ENCODE peak calls at places on chromosomes 3 and 15, in four cellular contexts. One of them, this sample, is unnamed.

GRCh38 chr15:56047354-56047753 is 53.9 kb upstream of the NEDD4 start:
- DNase-seq in activated CD4-positive, alpha-beta T cell treated with anti-CD3 and anti-CD28 coated beads, Interleukin-2, amount 10 ng/mL, durations not matched to agents 7 days and 5 days: no peak
- DNase-seq in Right ventricle myocardium superior: no peak
- DNase-seq in cardiac fibroblast: peak
- DNase-seq in this sample: no peak

GRCh38 chr3:82293867-82294266 is 532.4 kb upstream of the GBE1 start:
- DNase-seq in activated CD4-positive, alpha-beta T cell treated with anti-CD3 and anti-CD28 coated beads, Interleukin-2, amount 10 ng/mL, durations not matched to agents 7 days and 5 days: no peak
- DNase-seq in Right ventricle myocardium superior: no peak
- DNase-seq in cardiac fibroblast: peak
- DNase-seq in this sample: no peak

GRCh38 chr3:102593754-102594602 is 159.2 kb downstream of the ZPLD1 start:
- DNase-seq in activated CD4-positive, alpha-beta T cell treated with anti-CD3 and anti-CD28 coated beads, Interleukin-2, amount 10 ng/mL, durations not matched to agents 7 days and 5 days: no peak
- DNase-seq in Right ventricle myocardium superior: no peak
- DNase-seq in cardiac fibroblast: no peak
- DNase-seq in this sample: no peak

GRCh38 chr3:196662711-196663571 is 23.4 kb downstream of the NRROS start:
- DNase-seq in activated CD4-positive, alpha-beta T cell treated with anti-CD3 and anti-CD28 coated beads, Interleukin-2, amount 10 ng/mL, durations not matched to agents 7 days and 5 days: no peak
- DNase-seq in Right ventricle myocardium superior: no peak
- DNase-seq in cardiac fibroblast: peak
- DNase-seq in this sample: no peak

GRCh38 chr3:149494759-149495580 is 20.5 kb downstream of the TM4SF4 start:
- DNase-seq in activated CD4-positive, alpha-beta T cell treated with anti-CD3 and anti-CD28 coated beads, Interleukin-2, amount 10 ng/mL, durations not matched to agents 7 days and 5 days: no peak
- DNase-seq in Right ventricle myocardium superior: no peak
- DNase-seq in cardiac fibroblast: peak
- DNase-seq in this sample: no peak

GRCh38 chr3:71551286-71551919 is 32.1 kb downstream of the FOXP1 start:
- DNase-seq in activated CD4-positive, alpha-beta T cell treated with anti-CD3 and anti-CD28 coated beads, Interleukin-2, amount 10 ng/mL, durations not matched to agents 7 days and 5 days: no peak
- DNase-seq in Right ventricle myocardium superior: no peak
- DNase-seq in cardiac fibroblast: peak
- DNase-seq in this sample: no peak

GRCh38 chr3:186241910-186242821 is 119.9 kb downstream of the DGKG start:
- DNase-seq in activated CD4-positive, alpha-beta T cell treated with anti-CD3 and anti-CD28 coated beads, Interleukin-2, amount 10 ng/mL, durations not matched to agents 7 days and 5 days: peak
- DNase-seq in Right ventricle myocardium superior: peak
- DNase-seq in cardiac fibroblast: peak
- DNase-seq in this sample: no peak

GRCh38 chr3:141321109-141321497 is 47.2 kb upstream of the ZBTB38 start:
- DNase-seq in activated CD4-positive, alpha-beta T cell treated with anti-CD3 and anti-CD28 coated beads, Interleukin-2, amount 10 ng/mL, durations not matched to agents 7 days and 5 days: no peak
- DNase-seq in Right ventricle myocardium superior: no peak
- DNase-seq in cardiac fibroblast: peak
- DNase-seq in this sample: no peak

GRCh38 chr15:91047545-91048199 is 25.3 kb upstream of the VPS33B start:
- DNase-seq in activated CD4-positive, alpha-beta T cell treated with anti-CD3 and anti-CD28 coated beads, Interleukin-2, amount 10 ng/mL, durations not matched to agents 7 days and 5 days: no peak
- DNase-seq in Right ventricle myocardium superior: no peak
- DNase-seq in cardiac fibroblast: no peak
- DNase-seq in this sample: no peak

GRCh38 chr3:66490214-66490613 is 10.6 kb downstream of the LRIG1 start:
- DNase-seq in activated CD4-positive, alpha-beta T cell treated with anti-CD3 and anti-CD28 coated beads, Interleukin-2, amount 10 ng/mL, durations not matched to agents 7 days and 5 days: peak
- DNase-seq in Right ventricle myocardium superior: no peak
- DNase-seq in cardiac fibroblast: peak
- DNase-seq in this sample: no peak

GRCh38 chr3:123749716-123750115 is 134.4 kb downstream of the MYLK start:
- DNase-seq in activated CD4-positive, alpha-beta T cell treated with anti-CD3 and anti-CD28 coated beads, Interleukin-2, amount 10 ng/mL, durations not matched to agents 7 days and 5 days: no peak
- DNase-seq in Right ventricle myocardium superior: no peak
- DNase-seq in cardiac fibroblast: peak
- DNase-seq in this sample: no peak

GRCh38 chr3:146640955-146641867 is 36.1 kb upstream of the PLSCR5 start:
- DNase-seq in activated CD4-positive, alpha-beta T cell treated with anti-CD3 and anti-CD28 coated beads, Interleukin-2, amount 10 ng/mL, durations not matched to agents 7 days and 5 days: peak
- DNase-seq in Right ventricle myocardium superior: no peak
- DNase-seq in cardiac fibroblast: peak
- DNase-seq in this sample: no peak

GRCh38 chr3:10553586-10554235 is 48.3 kb upstream of the ATP2B2 start:
- DNase-seq in activated CD4-positive, alpha-beta T cell treated with anti-CD3 and anti-CD28 coated beads, Interleukin-2, amount 10 ng/mL, durations not matched to agents 7 days and 5 days: no peak
- DNase-seq in Right ventricle myocardium superior: no peak
- DNase-seq in cardiac fibroblast: no peak
- DNase-seq in this sample: no peak

GRCh38 chr3:41975421-41976103 is 13.7 kb upstream of the ULK4 start:
- DNase-seq in activated CD4-positive, alpha-beta T cell treated with anti-CD3 and anti-CD28 coated beads, Interleukin-2, amount 10 ng/mL, durations not matched to agents 7 days and 5 days: no peak
- DNase-seq in Right ventricle myocardium superior: no peak
- DNase-seq in cardiac fibroblast: peak
- DNase-seq in this sample: no peak

GRCh38 chr3:79011821-79012529 is 755.8 kb downstream of the ROBO1 start:
- DNase-seq in activated CD4-positive, alpha-beta T cell treated with anti-CD3 and anti-CD28 coated beads, Interleukin-2, amount 10 ng/mL, durations not matched to agents 7 days and 5 days: no peak
- DNase-seq in Right ventricle myocardium superior: no peak
- DNase-seq in cardiac fibroblast: no peak
- DNase-seq in this sample: no peak

GRCh38 chr3:66582721-66583141 is 81.9 kb upstream of the LRIG1 start:
- DNase-seq in activated CD4-positive, alpha-beta T cell treated with anti-CD3 and anti-CD28 coated beads, Interleukin-2, amount 10 ng/mL, durations not matched to agents 7 days and 5 days: peak
- DNase-seq in Right ventricle myocardium superior: no peak
- DNase-seq in cardiac fibroblast: no peak
- DNase-seq in this sample: no peak

GRCh38 chr3:138438896-138439295 is 4.5 kb downstream of the ESYT3 start:
- DNase-seq in activated CD4-positive, alpha-beta T cell treated with anti-CD3 and anti-CD28 coated beads, Interleukin-2, amount 10 ng/mL, durations not matched to agents 7 days and 5 days: no peak
- DNase-seq in Right ventricle myocardium superior: no peak
- DNase-seq in cardiac fibroblast: no peak
- DNase-seq in this sample: no peak

GRCh38 chr3:125684199-125684598 is 88.9 kb upstream of the OSBPL11 start:
- DNase-seq in activated CD4-positive, alpha-beta T cell treated with anti-CD3 and anti-CD28 coated beads, Interleukin-2, amount 10 ng/mL, durations not matched to agents 7 days and 5 days: no peak
- DNase-seq in Right ventricle myocardium superior: no peak
- DNase-seq in cardiac fibroblast: peak
- DNase-seq in this sample: no peak

GRCh38 chr15:95175914-95176658 is 944.7 kb downstream of the MCTP2 start:
- DNase-seq in activated CD4-positive, alpha-beta T cell treated with anti-CD3 and anti-CD28 coated beads, Interleukin-2, amount 10 ng/mL, durations not matched to agents 7 days and 5 days: no peak
- DNase-seq in Right ventricle myocardium superior: no peak
- DNase-seq in cardiac fibroblast: peak
- DNase-seq in this sample: no peak

GRCh38 chr3:27686642-27687041 is 35.5 kb downstream of the EOMES start:
- DNase-seq in activated CD4-positive, alpha-beta T cell treated with anti-CD3 and anti-CD28 coated beads, Interleukin-2, amount 10 ng/mL, durations not matched to agents 7 days and 5 days: no peak
- DNase-seq in Right ventricle myocardium superior: no peak
- DNase-seq in cardiac fibroblast: peak
- DNase-seq in this sample: no peak

GRCh38 chr3:47910777-47911440 is 105.3 kb downstream of the MAP4 start:
- DNase-seq in activated CD4-positive, alpha-beta T cell treated with anti-CD3 and anti-CD28 coated beads, Interleukin-2, amount 10 ng/mL, durations not matched to agents 7 days and 5 days: no peak
- DNase-seq in Right ventricle myocardium superior: no peak
- DNase-seq in cardiac fibroblast: peak
- DNase-seq in this sample: no peak

GRCh38 chr3:179882322-179882721 is 154.4 kb downstream of the PEX5L start:
- DNase-seq in activated CD4-positive, alpha-beta T cell treated with anti-CD3 and anti-CD28 coated beads, Interleukin-2, amount 10 ng/mL, durations not matched to agents 7 days and 5 days: no peak
- DNase-seq in Right ventricle myocardium superior: no peak
- DNase-seq in cardiac fibroblast: no peak
- DNase-seq in this sample: no peak

GRCh38 chr3:172568713-172569112 is 45.5 kb upstream of the TNFSF10 start:
- DNase-seq in activated CD4-positive, alpha-beta T cell treated with anti-CD3 and anti-CD28 coated beads, Interleukin-2, amount 10 ng/mL, durations not matched to agents 7 days and 5 days: no peak
- DNase-seq in Right ventricle myocardium superior: no peak
- DNase-seq in cardiac fibroblast: no peak
- DNase-seq in this sample: no peak

GRCh38 chr3:356947-357346 is 160.4 kb downstream of the CHL1 start:
- DNase-seq in activated CD4-positive, alpha-beta T cell treated with anti-CD3 and anti-CD28 coated beads, Interleukin-2, amount 10 ng/mL, durations not matched to agents 7 days and 5 days: no peak
- DNase-seq in Right ventricle myocardium superior: peak
- DNase-seq in cardiac fibroblast: no peak
- DNase-seq in this sample: no peak

GRCh38 chr3:39808467-39809180 is 785 bp upstream of the MYRIP start:
- DNase-seq in activated CD4-positive, alpha-beta T cell treated with anti-CD3 and anti-CD28 coated beads, Interleukin-2, amount 10 ng/mL, durations not matched to agents 7 days and 5 days: no peak
- DNase-seq in Right ventricle myocardium superior: peak
- DNase-seq in cardiac fibroblast: no peak
- DNase-seq in this sample: no peak

GRCh38 chr3:70309591-70309990 is 2.8 kb downstream of the MDFIC2 start:
- DNase-seq in activated CD4-positive, alpha-beta T cell treated with anti-CD3 and anti-CD28 coated beads, Interleukin-2, amount 10 ng/mL, durations not matched to agents 7 days and 5 days: no peak
- DNase-seq in Right ventricle myocardium superior: no peak
- DNase-seq in cardiac fibroblast: no peak
- DNase-seq in this sample: no peak